ENCODE peak calls at places on chromosomes 2 and 18, in ten cellular contexts. V is stimulated activated naive CD4-positive, alpha-beta T cell treated with Interleukin-2 at 50 U/mL for 16 hours; O is cardiac fibroblast; Z is tibial artery; Q is body of pancreas; T is fibroblast of the aortic adventitia; X is naive thymus-derived CD8-positive, alpha-beta T cell; R is effector CD4-positive, alpha-beta T cell; A is effector memory CD4-positive, alpha-beta T cell; W is AG08395. U is an unnamed sample.

GRCh38 chr2:74831693-74832530 is 2.0 kb upstream of the HK2 start:
- DNase-seq in Q (no peak), R (no peak), W (peak; percentile 57), Z (no peak), V (no peak), T (no peak), O (no peak), A (no peak), X (no peak), U (no peak)

GRCh38 chr2:219327719-219328118 is 4.8 kb downstream of the RESP18 start:
- DNase-seq in A (no peak), Z (no peak), Q (no peak), T (no peak), X (no peak), R (no peak), W (no peak), V (no peak), O (no peak), U (no peak)

GRCh38 chr2:155145758-155146229 is 447.3 kb downstream of the KCNJ3 start:
- DNase-seq in Q (no peak), R (no peak), X (no peak), A (no peak), O (no peak), W (no peak), T (no peak), Z (no peak), V (no peak), U (no peak)

GRCh38 chr2:33602216-33602830 is 3.2 kb upstream of the FAM98A start:
- DNase-seq in X (no peak), R (no peak), A (no peak), Z (no peak), V (no peak), O (no peak), Q (no peak), W (peak; percentile 54), T (no peak), U (no peak)

GRCh38 chr2:62871506-62871905 is 166.0 kb downstream of the EHBP1 start:
- DNase-seq in V (no peak), T (no peak), Q (no peak), W (no peak), R (no peak), A (no peak), O (no peak), Z (no peak), X (no peak), U (no peak)

GRCh38 chr2:73059106-73059505 is 12.4 kb downstream of the SFXN5 start:
- DNase-seq in R (no peak), T (no peak), Q (no peak), A (no peak), V (no peak), X (no peak), W (no peak), O (no peak), Z (no peak), U (no peak)

GRCh38 chr2:27855476-27855875 is 34.7 kb downstream of the RBKS start:
- DNase-seq in W (peak; percentile 51), T (peak; percentile 73), O (peak; percentile 22), X (no peak), Q (no peak), R (no peak), V (no peak), Z (no peak), A (no peak), U (peak; percentile 23)

GRCh38 chr18:48546411-48546810 is 7.6 kb downstream of the CTIF start:
- DNase-seq in W (peak; percentile 18), V (no peak), Q (no peak), R (no peak), T (peak; percentile 62), O (peak; percentile 70), Z (peak; percentile 13), A (no peak), X (no peak), U (no peak)

GRCh38 chr2:101909760-101910159 is 82.0 kb upstream of the IL1R2 start:
- DNase-seq in V (no peak), Q (no peak), T (no peak), R (no peak), X (no peak), Z (no peak), O (no peak), W (no peak), A (no peak), U (no peak)

GRCh38 chr2:105536175-105536574 is 137.3 kb upstream of the FHL2 start:
- DNase-seq in Z (no peak), W (no peak), R (no peak), V (no peak), A (no peak), T (no peak), O (no peak), X (no peak), Q (no peak), U (no peak)

GRCh38 chr18:22223263-22223960 is 54.0 kb downstream of the GATA6 start:
- DNase-seq in R (no peak), X (no peak), Q (peak; percentile 37), Z (peak; percentile 91), A (no peak), V (no peak), T (peak; percentile 85), W (peak; percentile 86), O (peak; percentile 72), U (peak; percentile 77)

GRCh38 chr2:156189143-156189542 is 143.4 kb downstream of the NR4A2 start:
- DNase-seq in Z (no peak), X (no peak), A (no peak), W (no peak), V (no peak), R (no peak), O (no peak), T (no peak), Q (no peak), U (no peak)

GRCh38 chr2:54649633-54650032 is 73.8 kb upstream of the EML6 start:
- DNase-seq in A (no peak), W (no peak), Z (no peak), T (no peak), Q (no peak), R (no peak), X (no peak), V (no peak), O (no peak), U (no peak)

GRCh38 chr2:159555651-159556392 is 60.5 kb downstream of the BAZ2B start:
- DNase-seq in A (no peak), O (no peak), X (no peak), Q (no peak), R (no peak), Z (no peak), V (no peak), W (no peak), T (no peak), U (no peak)

GRCh38 chr2:2392332-2392731 is 61.3 kb upstream of the MYT1L start:
- DNase-seq in V (no peak), O (no peak), R (no peak), W (no peak), Q (no peak), T (no peak), A (no peak), X (no peak), Z (no peak), U (no peak)

GRCh38 chr2:174753038-174753633 is 11.1 kb downstream of the CHRNA1 start:
- DNase-seq in O (no peak), A (no peak), T (no peak), R (no peak), W (no peak), X (no peak), Q (no peak), Z (no peak), V (peak; percentile 34), U (no peak)

GRCh38 chr2:76675237-76675636 is 846.9 kb downstream of the LRRTM4 start:
- DNase-seq in R (no peak), T (no peak), A (no peak), Z (no peak), Q (no peak), O (no peak), V (no peak), X (no peak), W (no peak), U (no peak)

GRCh38 chr2:10058251-10059015 is 15.1 kb downstream of the KLF11 start:
- DNase-seq in Q (no peak), X (no peak), A (no peak), T (no peak), W (no peak), O (no peak), R (no peak), Z (no peak), V (no peak), U (no peak)

GRCh38 chr2:202171246-202171833 is 67.1 kb downstream of the SUMO1 start:
- DNase-seq in R (no peak), Z (no peak), A (no peak), X (no peak), W (no peak), O (no peak), V (no peak), Q (no peak), T (no peak), U (no peak)

GRCh38 chr2:157032019-157032418 is 225.5 kb upstream of the GALNT5 start:
- DNase-seq in Q (no peak), R (no peak), Z (no peak), W (peak; percentile 90), V (no peak), T (peak; percentile 93), O (peak; percentile 89), A (no peak), X (no peak), U (peak; percentile 83)

GRCh38 chr2:12046641-12047040 is 300.2 kb downstream of the LPIN1 start:
- DNase-seq in T (peak; percentile 61), Q (no peak), V (no peak), A (no peak), R (no peak), Z (no peak), X (no peak), W (peak; percentile 82), O (peak; percentile 58), U (no peak)

GRCh38 chr2:102975996-102976636 is 214.3 kb downstream of the TMEM182 start:
- DNase-seq in O (no peak), T (peak; percentile 1), W (no peak), V (no peak), Q (no peak), Z (no peak), A (no peak), X (no peak), R (no peak), U (no peak)

GRCh38 chr2:209463226-209463625 is 39.4 kb downstream of the MAP2 start:
- DNase-seq in T (no peak), A (no peak), X (no peak), V (no peak), Q (no peak), Z (no peak), W (no peak), O (peak; percentile 37), R (no peak), U (no peak)

GRCh38 chr18:51028201-51028805 is 1.7 kb upstream of the SMAD4 start:
- DNase-seq in W (no peak), X (no peak), V (no peak), T (peak; percentile 65), O (no peak), Z (no peak), A (no peak), Q (no peak), R (no peak), U (no peak)

GRCh38 chr2:180607501-180608060 is 372.8 kb upstream of the UBE2E3 start:
- DNase-seq in V (no peak), T (no peak), X (no peak), A (no peak), O (no peak), R (no peak), Q (no peak), W (no peak), Z (no peak), U (no peak)

GRCh38 chr18:464311-464659 is 36.2 kb downstream of the COLEC12 start:
- DNase-seq in X (no peak), Q (no peak), O (no peak), A (no peak), W (no peak), T (no peak), V (no peak), R (no peak), Z (no peak), U (no peak)

GRCh38 chr2:165897741-165898140 is 55.8 kb downstream of the TTC21B start:
- DNase-seq in W (no peak), X (no peak), V (no peak), O (no peak), R (no peak), T (no peak), A (no peak), Z (no peak), Q (no peak), U (no peak)

GRCh38 chr2:22355816-22356433 is 1029.1 kb upstream of the KLHL29 start:
- DNase-seq in V (peak; percentile 5), X (peak; percentile 60), R (peak; percentile 6), Z (peak; percentile 58), W (no peak), T (no peak), A (no peak), Q (peak; percentile 68), O (peak; percentile 6), U (no peak)